ENCODE peak calls at places on chromosomes 2 and 18, in six cellular contexts. One of them, this sample, is unnamed.

GRCh38 chr2:45825001-45825651 is 173.7 kb downstream of the PRKCE start:
- DNase-seq in K562: no peak
- DNase-seq in endothelial cell of umbilical vein: no peak
- DNase-seq in H1: no peak
- DNase-seq in HepG2: no peak
- DNase-seq in GM12878: no peak
- DNase-seq in this sample: no peak

GRCh38 chr18:10563886-10564285 is 38.1 kb downstream of the NAPG start:
- DNase-seq in K562: no peak
- DNase-seq in endothelial cell of umbilical vein: no peak
- DNase-seq in H1: no peak
- DNase-seq in HepG2: no peak
- DNase-seq in GM12878: no peak
- DNase-seq in this sample: no peak

GRCh38 chr2:212364106-212364505 is 174.5 kb downstream of the ERBB4 start:
- DNase-seq in K562: no peak
- DNase-seq in endothelial cell of umbilical vein: peak
- DNase-seq in H1: no peak
- DNase-seq in HepG2: no peak
- DNase-seq in GM12878: no peak
- DNase-seq in this sample: no peak

GRCh38 chr2:148998162-148998830 is 40.2 kb upstream of the LYPD6B start:
- DNase-seq in K562: no peak
- DNase-seq in endothelial cell of umbilical vein: no peak
- DNase-seq in H1: no peak
- DNase-seq in HepG2: no peak
- DNase-seq in GM12878: no peak
- DNase-seq in this sample: no peak

GRCh38 chr2:25756444-25757022 is 83.2 kb upstream of the DTNB start:
- DNase-seq in K562: no peak
- DNase-seq in endothelial cell of umbilical vein: no peak
- DNase-seq in H1: no peak
- DNase-seq in HepG2: no peak
- DNase-seq in GM12878: no peak
- DNase-seq in this sample: no peak

GRCh38 chr2:111659361-111660281 is 224.4 kb downstream of the ANAPC1 start:
- DNase-seq in K562: no peak
- DNase-seq in endothelial cell of umbilical vein: peak
- DNase-seq in H1: peak
- DNase-seq in HepG2: peak
- DNase-seq in GM12878: no peak
- DNase-seq in this sample: no peak

GRCh38 chr2:187890690-187891089 is 336.5 kb upstream of the TFPI start:
- DNase-seq in K562: no peak
- DNase-seq in endothelial cell of umbilical vein: peak
- DNase-seq in H1: no peak
- DNase-seq in HepG2: no peak
- DNase-seq in GM12878: no peak
- DNase-seq in this sample: no peak

GRCh38 chr18:55455938-55456337 is 132.1 kb downstream of the TCF4 start:
- DNase-seq in K562: no peak
- DNase-seq in endothelial cell of umbilical vein: no peak
- DNase-seq in H1: no peak
- DNase-seq in HepG2: no peak
- DNase-seq in GM12878: no peak
- DNase-seq in this sample: no peak

GRCh38 chr2:201630577-201630976 is 12.7 kb downstream of the TMEM237 start:
- DNase-seq in K562: no peak
- DNase-seq in endothelial cell of umbilical vein: no peak
- DNase-seq in H1: no peak
- DNase-seq in HepG2: no peak
- DNase-seq in GM12878: no peak
- DNase-seq in this sample: no peak

GRCh38 chr2:177148477-177149154 is 64.0 kb upstream of the HNRNPA3 start:
- DNase-seq in K562: peak
- DNase-seq in endothelial cell of umbilical vein: peak
- DNase-seq in H1: peak
- DNase-seq in HepG2: peak
- DNase-seq in GM12878: peak
- DNase-seq in this sample: no peak

GRCh38 chr2:217903859-217904613 is 98.8 kb downstream of the TNS1 start:
- DNase-seq in K562: no peak
- DNase-seq in endothelial cell of umbilical vein: peak
- DNase-seq in H1: no peak
- DNase-seq in HepG2: peak
- DNase-seq in GM12878: no peak
- DNase-seq in this sample: no peak

GRCh38 chr18:61833978-61834377 is 58.8 kb downstream of the RNF152 start:
- DNase-seq in K562: no peak
- DNase-seq in endothelial cell of umbilical vein: peak
- DNase-seq in H1: no peak
- DNase-seq in HepG2: no peak
- DNase-seq in GM12878: no peak
- DNase-seq in this sample: no peak

GRCh38 chr18:42094875-42095274 is 139.8 kb downstream of the PIK3C3 start:
- DNase-seq in K562: no peak
- DNase-seq in endothelial cell of umbilical vein: no peak
- DNase-seq in H1: no peak
- DNase-seq in HepG2: no peak
- DNase-seq in GM12878: no peak
- DNase-seq in this sample: no peak

GRCh38 chr2:120631719-120632118 is 103.9 kb upstream of the GLI2 start:
- DNase-seq in K562: no peak
- DNase-seq in endothelial cell of umbilical vein: no peak
- DNase-seq in H1: no peak
- DNase-seq in HepG2: no peak
- DNase-seq in GM12878: no peak
- DNase-seq in this sample: no peak

GRCh38 chr2:200286578-200286977 is 19.9 kb upstream of the SPATS2L start:
- DNase-seq in K562: no peak
- DNase-seq in endothelial cell of umbilical vein: no peak
- DNase-seq in H1: no peak
- DNase-seq in HepG2: no peak
- DNase-seq in GM12878: no peak
- DNase-seq in this sample: no peak

GRCh38 chr2:176175729-176176074 is 12.8 kb upstream of the HOXD1 start:
- DNase-seq in K562: no peak
- DNase-seq in endothelial cell of umbilical vein: no peak
- DNase-seq in H1: no peak
- DNase-seq in HepG2: no peak
- DNase-seq in GM12878: no peak
- DNase-seq in this sample: no peak

GRCh38 chr2:220703279-220703678 is 868.8 kb downstream of the EPHA4 start:
- DNase-seq in K562: no peak
- DNase-seq in endothelial cell of umbilical vein: no peak
- DNase-seq in H1: no peak
- DNase-seq in HepG2: no peak
- DNase-seq in GM12878: no peak
- DNase-seq in this sample: no peak

GRCh38 chr2:227592694-227593387 is 5.9 kb upstream of the SCYGR2 start:
- DNase-seq in K562: no peak
- DNase-seq in endothelial cell of umbilical vein: no peak
- DNase-seq in H1: no peak
- DNase-seq in HepG2: no peak
- DNase-seq in GM12878: no peak
- DNase-seq in this sample: no peak

GRCh38 chr2:147273628-147274027 is 571.2 kb upstream of the ACVR2A start:
- DNase-seq in K562: no peak
- DNase-seq in endothelial cell of umbilical vein: no peak
- DNase-seq in H1: no peak
- DNase-seq in HepG2: no peak
- DNase-seq in GM12878: no peak
- DNase-seq in this sample: no peak

GRCh38 chr18:62697636-62698035 is 17.7 kb upstream of the PHLPP1 start:
- DNase-seq in K562: no peak
- DNase-seq in endothelial cell of umbilical vein: no peak
- DNase-seq in H1: no peak
- DNase-seq in HepG2: peak
- DNase-seq in GM12878: no peak
- DNase-seq in this sample: no peak

GRCh38 chr2:101485856-101486255 is 10.9 kb upstream of the RFX8 start:
- DNase-seq in K562: no peak
- DNase-seq in endothelial cell of umbilical vein: no peak
- DNase-seq in H1: no peak
- DNase-seq in HepG2: no peak
- DNase-seq in GM12878: no peak
- DNase-seq in this sample: no peak

GRCh38 chr2:228875152-228875875 is 395.8 kb downstream of the PID1 start:
- DNase-seq in K562: no peak
- DNase-seq in endothelial cell of umbilical vein: no peak
- DNase-seq in H1: no peak
- DNase-seq in HepG2: no peak
- DNase-seq in GM12878: no peak
- DNase-seq in this sample: peak

GRCh38 chr18:12093520-12094257 is at the start of gene ANKRD62:
- DNase-seq in K562: peak
- DNase-seq in endothelial cell of umbilical vein: no peak
- DNase-seq in H1: no peak
- DNase-seq in HepG2: no peak
- DNase-seq in GM12878: no peak
- DNase-seq in this sample: no peak

GRCh38 chr2:30888841-30889407 is 81.7 kb upstream of the CAPN13 start:
- DNase-seq in K562: no peak
- DNase-seq in endothelial cell of umbilical vein: no peak
- DNase-seq in H1: no peak
- DNase-seq in HepG2: no peak
- DNase-seq in GM12878: no peak
- DNase-seq in this sample: no peak

GRCh38 chr2:158586491-158586890 is 129.7 kb downstream of the PKP4 start:
- DNase-seq in K562: no peak
- DNase-seq in endothelial cell of umbilical vein: no peak
- DNase-seq in H1: no peak
- DNase-seq in HepG2: peak
- DNase-seq in GM12878: no peak
- DNase-seq in this sample: peak

GRCh38 chr2:124088621-124089020 is 63.5 kb downstream of the CNTNAP5 start:
- DNase-seq in K562: no peak
- DNase-seq in endothelial cell of umbilical vein: no peak
- DNase-seq in H1: no peak
- DNase-seq in HepG2: no peak
- DNase-seq in GM12878: no peak
- DNase-seq in this sample: no peak
- TF ChIP-seq POLR2AphosphoS5 in K562: no peak
- TF ChIP-seq POLR2AphosphoS5 in endothelial cell of umbilical vein: no peak
- TF ChIP-seq POLR2AphosphoS5 in H1: no peak
- TF ChIP-seq POLR2AphosphoS5 in HepG2: no peak
- TF ChIP-seq POLR2AphosphoS5 in GM12878: no peak
- TF ChIP-seq POLR2AphosphoS5 in this sample: no peak

DNA sequence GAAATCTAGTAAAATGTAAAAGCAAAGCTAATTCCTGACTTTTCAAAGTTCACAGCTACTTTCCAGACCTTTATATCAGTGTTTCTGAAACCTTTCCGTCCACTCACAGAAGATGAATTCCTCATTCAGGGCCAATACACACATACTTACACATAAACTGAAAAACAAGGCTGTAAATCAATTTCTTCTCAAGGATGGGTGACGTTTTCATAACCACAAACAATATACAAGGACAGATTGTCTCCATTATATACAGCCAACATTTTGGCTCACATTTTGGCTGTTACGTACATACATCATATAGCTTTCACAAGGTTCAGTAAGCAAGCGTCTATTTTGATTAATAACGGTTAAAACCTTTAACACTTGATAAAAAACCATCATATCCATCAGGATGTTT is 1.4 kb downstream of the RPRD1A start:
- DNase-seq in K562: peak
- DNase-seq in endothelial cell of umbilical vein: peak
- DNase-seq in H1: no peak
- DNase-seq in HepG2: no peak
- DNase-seq in GM12878: no peak
- DNase-seq in this sample: no peak
- H3K9ac ChIP-seq in K562: peak
- H3K9ac ChIP-seq in endothelial cell of umbilical vein: peak
- H3K9ac ChIP-seq in H1: no peak
- H3K9ac ChIP-seq in HepG2: peak
- H3K9ac ChIP-seq in GM12878: peak
- H3K9ac ChIP-seq in this sample: peak

GRCh38 chr2:241701155-241701404 is 759 bp upstream of the ING5 start:
- DNase-seq in K562: no peak
- DNase-seq in endothelial cell of umbilical vein: no peak
- DNase-seq in H1: no peak
- DNase-seq in HepG2: no peak
- DNase-seq in GM12878: peak
- DNase-seq in this sample: no peak

GRCh38 chr2:241702155-241702404 is 241 bp downstream of the ING5 start:
- DNase-seq in K562: peak
- DNase-seq in endothelial cell of umbilical vein: no peak
- DNase-seq in H1: no peak
- DNase-seq in HepG2: no peak
- DNase-seq in GM12878: peak
- DNase-seq in this sample: no peak

GRCh38 chr2:241702405-241703127 is 727 bp downstream of the ING5 start:
- DNase-seq in K562: peak
- DNase-seq in endothelial cell of umbilical vein: peak
- DNase-seq in H1: peak
- DNase-seq in HepG2: peak
- DNase-seq in GM12878: peak
- DNase-seq in this sample: no peak

GRCh38 chr2:241703128-241703604 is 1.3 kb downstream of the ING5 start:
- DNase-seq in K562: no peak
- DNase-seq in endothelial cell of umbilical vein: peak
- DNase-seq in H1: no peak
- DNase-seq in HepG2: no peak
- DNase-seq in GM12878: no peak
- DNase-seq in this sample: no peak

GRCh38 chr2:241701405-241702154 is at the start of gene ING5:
- DNase-seq in K562: peak
- DNase-seq in endothelial cell of umbilical vein: peak
- DNase-seq in H1: peak
- DNase-seq in HepG2: peak
- DNase-seq in GM12878: peak
- DNase-seq in this sample: no peak
- TF ChIP-seq POLR2AphosphoS5 in K562: peak
- TF ChIP-seq POLR2AphosphoS5 in endothelial cell of umbilical vein: peak
- TF ChIP-seq POLR2AphosphoS5 in H1: peak
- TF ChIP-seq POLR2AphosphoS5 in HepG2: peak
- TF ChIP-seq POLR2AphosphoS5 in GM12878: peak
- TF ChIP-seq POLR2AphosphoS5 in this sample: peak

DNA sequence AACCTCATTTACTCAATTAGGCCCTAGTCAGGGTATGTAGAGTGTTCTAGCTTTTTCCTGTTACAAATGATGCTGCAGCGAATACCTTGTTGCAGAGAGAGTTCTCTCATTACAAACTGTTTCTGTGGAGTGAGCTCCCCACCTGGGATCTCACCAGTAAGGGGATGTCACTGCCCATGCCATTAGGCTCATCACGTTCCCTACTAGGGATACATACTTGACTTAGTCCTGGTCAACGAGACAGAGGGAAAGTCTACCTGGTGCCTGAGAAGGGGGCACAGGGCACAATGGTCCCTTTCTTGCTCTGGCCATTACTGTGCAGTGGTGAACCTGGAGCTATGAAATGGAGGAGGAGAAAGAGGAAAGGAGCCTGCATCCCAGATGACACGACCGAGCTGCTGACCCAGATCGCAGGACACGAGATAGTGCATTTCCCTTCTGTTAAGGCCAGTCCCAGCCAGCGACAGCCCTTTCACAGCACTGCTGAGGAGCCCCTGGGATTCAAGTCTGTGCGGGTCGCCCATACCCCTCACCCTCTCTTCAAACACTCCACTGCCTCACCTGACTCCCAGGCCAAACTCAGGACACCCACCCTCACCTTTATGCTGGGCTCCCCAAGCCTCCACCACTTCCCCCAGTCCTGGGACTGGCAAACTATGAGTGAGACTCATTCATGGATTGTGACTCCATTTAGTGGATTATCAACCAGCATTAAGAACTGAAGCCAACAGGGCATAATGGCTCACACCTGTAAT is 16.0 kb downstream of the MALL start:
- DNase-seq in K562: no peak
- DNase-seq in endothelial cell of umbilical vein: no peak
- DNase-seq in H1: no peak
- DNase-seq in HepG2: no peak
- DNase-seq in GM12878: no peak
- DNase-seq in this sample: no peak
- H3K9ac ChIP-seq in K562: no peak
- H3K9ac ChIP-seq in endothelial cell of umbilical vein: peak
- H3K9ac ChIP-seq in H1: no peak
- H3K9ac ChIP-seq in HepG2: no peak
- H3K9ac ChIP-seq in GM12878: no peak
- H3K9ac ChIP-seq in this sample: no peak

This sample was measured in SK-N-MC.